ENCODE peak calls at places on chromosomes 16 and 17, in six cellular contexts. N is H9, V is mesenchymal stem cell, C is H1, Z is trophoblast cell, K is IMR-90. D is an unnamed sample.

GRCh38 chr17:77869665-77870132 is 88.8 kb upstream of the TNRC6C start:
- DNase-seq in Z (peak; percentile 5), K (no peak), V (no peak), C (no peak), N (no peak), D (no peak)

GRCh38 chr17:57366558-57367351 is 110.4 kb downstream of the MSI2 start:
- DNase-seq in K (no peak), Z (peak; percentile 68), C (no peak), V (no peak), N (no peak), D (no peak)

GRCh38 chr16:30805370-30806169 is 18.6 kb upstream of the ZNF629 start:
- DNase-seq in V (peak; percentile 84), Z (peak; percentile 74), C (no peak), N (peak; percentile 77), K (peak; percentile 74), D (peak; percentile 75)

GRCh38 chr17:50501054-50501453 is 7.2 kb upstream of the MYCBPAP start:
- DNase-seq in V (no peak), C (no peak), K (no peak), Z (peak; percentile 48), N (no peak), D (no peak)

GRCh38 chr16:15033309-15033707 is 22.6 kb downstream of the NTAN1 start:
- DNase-seq in N (peak; percentile 12), V (no peak), K (no peak), Z (no peak), C (no peak), D (no peak)

GRCh38 chr17:49443862-49444261 is 29.2 kb upstream of the PHB1 start:
- DNase-seq in Z (no peak), N (no peak), V (peak; percentile 8), K (peak; percentile 42), C (no peak), D (no peak)

GRCh38 chr16:19356024-19356952 is 61.4 kb upstream of the TMC5 start:
- DNase-seq in K (no peak), N (no peak), Z (no peak), V (no peak), C (no peak), D (no peak)

GRCh38 chr17:7215136-7215638 is 4.4 kb downstream of the DLG4 start:
- DNase-seq in Z (no peak), K (no peak), V (no peak), C (no peak), N (no peak), D (no peak)

GRCh38 chr17:78546476-78546875 is 30.7 kb downstream of the DNAH17 start:
- DNase-seq in V (no peak), Z (no peak), N (no peak), K (no peak), C (no peak), D (no peak)

GRCh38 chr17:55124730-55125129 is 140.0 kb upstream of the HLF start:
- DNase-seq in Z (no peak), C (no peak), V (no peak), N (no peak), K (no peak), D (no peak)

GRCh38 chr17:70780031-70780430 is 610.7 kb downstream of the KCNJ2 start:
- DNase-seq in Z (no peak), N (no peak), C (no peak), K (peak; percentile 55), V (no peak), D (no peak)

GRCh38 chr17:82923366-82924113 is 83.7 kb upstream of the ZNF750 start:
- DNase-seq in N (no peak), V (no peak), C (no peak), K (no peak), Z (no peak), D (no peak)

GRCh38 chr17:55271958-55272710 is 7.4 kb downstream of the HLF start:
- DNase-seq in K (no peak), Z (no peak), C (no peak), V (no peak), N (no peak), D (no peak)

GRCh38 chr17:627051-627450 is 87.6 kb downstream of the VPS53 start:
- DNase-seq in Z (no peak), V (no peak), C (no peak), N (no peak), K (no peak), D (no peak)

GRCh38 chr16:5024632-5025031 is 9.1 kb downstream of the NAGPA start:
- DNase-seq in Z (peak; percentile 25), V (no peak), K (no peak), C (no peak), N (no peak), D (no peak)

GRCh38 chr16:67249762-67250327 is 1.1 kb downstream of the SLC9A5 start:
- DNase-seq in N (no peak), K (peak; percentile 35), Z (no peak), C (no peak), V (peak; percentile 20), D (no peak)

GRCh38 chr16:82651921-82652601 is 25.3 kb downstream of the CDH13 start:
- DNase-seq in K (no peak), Z (no peak), V (peak; percentile 24), C (no peak), N (no peak), D (no peak)

GRCh38 chr16:82652826-82653225 is 26.1 kb downstream of the CDH13 start:
- DNase-seq in Z (no peak), K (no peak), C (no peak), V (peak; percentile 17), N (no peak), D (no peak)

GRCh38 chr16:82655720-82656500 is 29.1 kb downstream of the CDH13 start:
- DNase-seq in Z (no peak), C (no peak), V (no peak), N (no peak), K (no peak), D (no peak)

GRCh38 chr16:82655315-82655714 is 28.5 kb downstream of the CDH13 start:
- DNase-seq in Z (no peak), V (peak; percentile 97), K (peak; percentile 94), C (no peak), N (no peak), D (no peak)

DNA sequence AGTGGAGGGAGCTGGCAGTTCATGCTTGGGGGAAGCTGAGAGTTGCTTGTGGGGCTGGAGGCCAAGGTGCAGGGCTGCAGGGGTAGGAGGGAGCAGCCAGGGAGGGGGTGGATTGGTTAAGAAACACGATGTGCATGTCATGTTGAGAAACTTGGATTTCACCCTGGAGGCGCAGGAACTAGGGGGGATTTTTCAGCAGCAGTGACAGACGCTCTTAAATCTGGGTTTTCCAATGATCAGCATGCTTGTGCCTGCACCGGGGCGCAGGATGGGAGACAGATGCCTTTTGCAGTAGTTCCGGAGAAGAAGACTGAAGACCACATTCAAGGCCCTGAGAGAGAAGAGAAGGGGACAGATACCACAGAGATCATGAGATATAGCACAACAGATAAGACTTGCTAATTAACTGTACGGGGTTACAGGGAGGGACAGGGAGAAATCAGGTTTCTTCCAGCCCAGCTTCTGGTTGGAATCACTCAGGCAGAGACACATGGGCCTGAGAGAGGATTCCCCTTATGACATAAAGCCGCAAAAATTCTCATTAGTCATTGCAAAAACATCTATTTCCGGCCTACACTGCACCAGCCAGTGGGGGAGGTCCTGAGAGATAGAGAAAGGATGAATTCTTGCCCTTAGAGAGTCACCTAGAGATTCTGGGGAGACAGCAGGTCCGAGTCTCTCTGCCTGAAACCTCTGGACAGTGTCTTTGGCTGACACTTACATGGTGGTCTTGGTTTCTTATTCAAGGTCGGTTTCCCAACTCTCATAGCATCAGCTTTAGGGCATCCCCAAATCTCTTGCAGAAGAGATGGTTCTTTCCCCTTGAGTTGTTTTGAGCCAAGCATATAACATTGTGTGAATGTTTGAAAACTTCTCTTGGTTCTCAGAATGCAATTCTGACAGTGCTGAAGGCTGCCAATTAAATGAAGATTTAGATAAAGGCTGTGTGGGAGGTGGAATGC is 27.1 kb downstream of the CDH13 start:
- DNase-seq in V (peak; percentile 97), K (peak; percentile 95), N (no peak), C (no peak), Z (peak; percentile 39), D (no peak)
- H4K91ac ChIP-seq in V (peak overlapping the region; percentile 94), K (peak overlapping the region; percentile 93), N (no peak overlapping the region), C (no peak overlapping the region), Z (peak overlapping the region; percentile 28), D (no peak overlapping the region)

GRCh38 chr16:50809561-50809960 is 67.7 kb downstream of the CYLD start:
- DNase-seq in V (no peak), C (no peak), K (no peak), Z (no peak), N (no peak), D (no peak)
- H3K23ac ChIP-seq in V (no peak overlapping the region), C (no peak overlapping the region), K (no peak overlapping the region), Z (no peak overlapping the region), N (no peak overlapping the region), D (no peak overlapping the region)

GRCh38 chr17:17439971-17440843 is 36.6 kb upstream of the MED9 start:
- DNase-seq in K (peak; percentile 42), C (peak; percentile 74), N (peak; percentile 87), Z (peak; percentile 80), V (peak; percentile 46), D (peak; percentile 41)

GRCh38 chr17:17437893-17438292 is 38.9 kb upstream of the MED9 start:
- DNase-seq in C (no peak), N (no peak), V (no peak), K (no peak), Z (no peak), D (no peak)

GRCh38 chr17:17437461-17437860 is 39.3 kb upstream of the MED9 start:
- DNase-seq in K (no peak), V (no peak), C (no peak), Z (no peak), N (no peak), D (no peak)

GRCh38 chr17:17443173-17443572 is 33.6 kb upstream of the MED9 start:
- DNase-seq in K (peak; percentile 43), V (peak; percentile 27), N (no peak), Z (no peak), C (no peak), D (no peak)

DNA sequence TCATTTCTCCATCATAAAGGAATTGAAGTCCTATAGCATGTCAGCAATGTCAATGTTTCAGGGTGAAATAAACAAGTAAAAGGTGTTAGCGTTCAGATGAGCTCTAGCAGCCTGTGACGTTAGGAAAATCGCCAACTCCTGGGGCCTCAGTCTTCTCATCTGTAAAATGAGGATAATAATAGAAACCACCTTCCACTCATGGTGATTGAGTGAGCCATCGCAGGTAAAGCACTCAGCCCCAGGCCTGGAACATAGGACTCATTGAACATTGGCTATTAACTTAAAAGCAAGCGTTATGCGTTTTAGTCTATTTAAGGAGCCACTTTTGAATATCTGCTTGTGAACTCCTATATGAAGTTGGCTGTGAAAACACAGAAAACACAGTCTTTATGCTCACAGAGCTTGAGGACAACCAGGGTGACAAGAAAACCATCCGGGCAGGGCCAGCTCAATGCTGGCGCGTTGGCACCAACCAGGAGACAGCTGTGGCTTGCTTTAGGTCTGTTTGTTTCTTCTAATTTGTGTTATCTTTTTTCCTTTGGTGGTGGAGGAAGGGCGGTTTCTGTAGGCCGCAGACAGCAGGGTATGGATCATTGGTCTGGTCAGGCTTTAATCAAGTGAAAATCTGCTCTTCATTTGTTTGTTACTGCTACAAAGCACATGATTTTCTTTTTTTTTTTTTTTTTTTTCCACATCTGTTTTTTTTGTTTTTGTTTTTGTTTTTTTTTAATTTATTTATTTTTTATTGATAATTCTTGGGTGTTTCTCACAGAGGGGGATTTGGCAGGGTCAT is 35.7 kb upstream of the MED9 start:
- DNase-seq in N (no peak), V (no peak), K (no peak), C (no peak), Z (no peak), D (no peak)
- H4K91ac ChIP-seq in N (no peak overlapping the region), V (no peak overlapping the region), K (no peak overlapping the region), C (no peak overlapping the region), Z (no peak overlapping the region), D (no peak overlapping the region)

GRCh38 chr16:71631776-71632175 is 5.8 kb downstream of the MARVELD3 start:
- DNase-seq in K (no peak), Z (no peak), N (no peak), V (no peak), C (no peak), D (no peak)

GRCh38 chr16:71635632-71636031 is 9.6 kb downstream of the MARVELD3 start:
- DNase-seq in K (no peak), V (no peak), Z (no peak), N (no peak), C (no peak), D (no peak)

GRCh38 chr16:71637398-71637797 is 11.4 kb downstream of the MARVELD3 start:
- DNase-seq in K (peak; percentile 86), C (no peak), N (peak; percentile 65), V (peak; percentile 47), Z (peak; percentile 89), D (no peak)
- H3K23ac ChIP-seq in K (no peak overlapping the region), C (no peak overlapping the region), N (no peak overlapping the region), V (no peak overlapping the region), Z (no peak overlapping the region), D (no peak overlapping the region)

D was measured in neuronal stem cell.